ENCODE peak calls at places on chromosomes 4 and X, in five cellular contexts. One of them, this sample, is unnamed.

GRCh38 chr4:154559141-154559841 is 3.5 kb upstream of the FGB start:
- DNase-seq in DND-41: peak
- DNase-seq in LHCN-M2: peak
- DNase-seq in PC-9: no peak
- DNase-seq in kidney: no peak
- DNase-seq in this sample: peak

GRCh38 chr4:88091378-88091777 is 67.1 kb downstream of the ABCG2 start:
- DNase-seq in DND-41: no peak
- DNase-seq in LHCN-M2: no peak
- DNase-seq in PC-9: no peak
- DNase-seq in kidney: no peak
- DNase-seq in this sample: no peak

GRCh38 chrX:68488657-68489056 is 10.2 kb upstream of the YIPF6 start:
- DNase-seq in DND-41: no peak
- DNase-seq in LHCN-M2: no peak
- DNase-seq in PC-9: no peak
- DNase-seq in kidney: no peak
- DNase-seq in this sample: no peak

GRCh38 chr4:17809667-17810066 is 890 bp downstream of the DCAF16 start:
- DNase-seq in DND-41: peak
- DNase-seq in LHCN-M2: no peak
- DNase-seq in PC-9: no peak
- DNase-seq in kidney: no peak
- DNase-seq in this sample: no peak

GRCh38 chr4:145545538-145546224 is 64.0 kb downstream of the SMAD1 start:
- DNase-seq in DND-41: no peak
- DNase-seq in LHCN-M2: peak
- DNase-seq in PC-9: peak
- DNase-seq in kidney: no peak
- DNase-seq in this sample: peak

GRCh38 chr4:84432713-84433112 is 66.4 kb downstream of the NKX6-1 start:
- DNase-seq in DND-41: no peak
- DNase-seq in LHCN-M2: no peak
- DNase-seq in PC-9: no peak
- DNase-seq in kidney: no peak
- DNase-seq in this sample: no peak

GRCh38 chr4:152807294-152807829 is 27.6 kb downstream of the ARFIP1 start:
- DNase-seq in DND-41: no peak
- DNase-seq in LHCN-M2: peak
- DNase-seq in PC-9: no peak
- DNase-seq in kidney: no peak
- DNase-seq in this sample: no peak

GRCh38 chr4:180923476-180923875 is 1319.7 kb upstream of the TENM3 start:
- DNase-seq in DND-41: no peak
- DNase-seq in LHCN-M2: no peak
- DNase-seq in PC-9: no peak
- DNase-seq in kidney: no peak
- DNase-seq in this sample: no peak

GRCh38 chr4:76767983-76768382 is 130.0 kb downstream of the SOWAHB start:
- DNase-seq in DND-41: no peak
- DNase-seq in LHCN-M2: peak
- DNase-seq in PC-9: no peak
- DNase-seq in kidney: no peak
- DNase-seq in this sample: no peak

GRCh38 chr4:9762823-9763475 is 18.5 kb upstream of the DRD5 start:
- DNase-seq in DND-41: peak
- DNase-seq in LHCN-M2: peak
- DNase-seq in PC-9: peak
- DNase-seq in kidney: no peak
- DNase-seq in this sample: peak

GRCh38 chr4:174928174-174928573 is 10.0 kb downstream of the ADAM29 start:
- DNase-seq in DND-41: peak
- DNase-seq in LHCN-M2: no peak
- DNase-seq in PC-9: no peak
- DNase-seq in kidney: no peak
- DNase-seq in this sample: no peak

GRCh38 chrX:153670748-153671588 is 2.6 kb downstream of the PNCK start:
- DNase-seq in DND-41: no peak
- DNase-seq in LHCN-M2: no peak
- DNase-seq in PC-9: no peak
- DNase-seq in kidney: peak
- DNase-seq in this sample: no peak

This sample was measured in pulmonary artery endothelial cell.